ENCODE peak calls at places on chromosomes 1 and 21, in seven cellular contexts. One of them, this sample, is unnamed.
A peak's percentile ranks its signal among the peaks of the same experiment; 100 is the strongest.

GRCh38 chr1:232267092-232267836 is 362.7 kb downstream of the SIPA1L2 start:
- DNase-seq in skeletal muscle cell: no peak
- DNase-seq in epithelial cell of esophagus: peak; percentile 28
- DNase-seq in AG08395: no peak
- DNase-seq in GM12878: no peak
- DNase-seq in anterior cingulate cortex: no peak
- DNase-seq in cardiac muscle cell: no peak
- DNase-seq in this sample: no peak

GRCh38 chr1:90952906-90953305 is 68.9 kb downstream of the ZNF644 start:
- DNase-seq in skeletal muscle cell: no peak
- DNase-seq in epithelial cell of esophagus: no peak
- DNase-seq in AG08395: no peak
- DNase-seq in GM12878: no peak
- DNase-seq in anterior cingulate cortex: no peak
- DNase-seq in cardiac muscle cell: no peak
- DNase-seq in this sample: no peak

GRCh38 chr1:110462964-110463363 is 12.0 kb downstream of the PROK1 start:
- DNase-seq in skeletal muscle cell: no peak
- DNase-seq in epithelial cell of esophagus: no peak
- DNase-seq in AG08395: no peak
- DNase-seq in GM12878: no peak
- DNase-seq in anterior cingulate cortex: no peak
- DNase-seq in cardiac muscle cell: no peak
- DNase-seq in this sample: no peak

GRCh38 chr1:152786077-152786476 is at the start of gene LCE1E:
- DNase-seq in skeletal muscle cell: no peak
- DNase-seq in epithelial cell of esophagus: peak; percentile 91
- DNase-seq in AG08395: no peak
- DNase-seq in GM12878: no peak
- DNase-seq in anterior cingulate cortex: no peak
- DNase-seq in cardiac muscle cell: no peak
- DNase-seq in this sample: no peak

GRCh38 chr1:18010945-18011344 is 96.7 kb upstream of the IGSF21 start:
- DNase-seq in skeletal muscle cell: no peak
- DNase-seq in epithelial cell of esophagus: no peak
- DNase-seq in AG08395: no peak
- DNase-seq in GM12878: no peak
- DNase-seq in anterior cingulate cortex: no peak
- DNase-seq in cardiac muscle cell: peak; percentile 57
- DNase-seq in this sample: no peak

GRCh38 chr1:36457691-36458090 is 6.5 kb downstream of the MRPS15 start:
- DNase-seq in skeletal muscle cell: no peak
- DNase-seq in epithelial cell of esophagus: no peak
- DNase-seq in AG08395: no peak
- DNase-seq in GM12878: no peak
- DNase-seq in anterior cingulate cortex: no peak
- DNase-seq in cardiac muscle cell: no peak
- DNase-seq in this sample: no peak

GRCh38 chr1:110645962-110646735 is 28.6 kb downstream of the KCNA3 start:
- DNase-seq in skeletal muscle cell: peak; percentile 4
- DNase-seq in epithelial cell of esophagus: peak; percentile 61
- DNase-seq in AG08395: peak; percentile 50
- DNase-seq in GM12878: no peak
- DNase-seq in anterior cingulate cortex: no peak
- DNase-seq in cardiac muscle cell: no peak
- DNase-seq in this sample: no peak

GRCh38 chr1:186703209-186703766 is 23.1 kb upstream of the PTGS2 start:
- DNase-seq in skeletal muscle cell: no peak
- DNase-seq in epithelial cell of esophagus: no peak
- DNase-seq in AG08395: no peak
- DNase-seq in GM12878: no peak
- DNase-seq in anterior cingulate cortex: no peak
- DNase-seq in cardiac muscle cell: no peak
- DNase-seq in this sample: no peak

GRCh38 chr21:29670228-29670627 is 269.6 kb downstream of the GRIK1 start:
- DNase-seq in skeletal muscle cell: no peak
- DNase-seq in epithelial cell of esophagus: no peak
- DNase-seq in AG08395: no peak
- DNase-seq in GM12878: no peak
- DNase-seq in anterior cingulate cortex: no peak
- DNase-seq in cardiac muscle cell: no peak
- DNase-seq in this sample: no peak

GRCh38 chr1:85579619-85580018 is 942 bp upstream of the CCN1 start:
- DNase-seq in skeletal muscle cell: no peak
- DNase-seq in epithelial cell of esophagus: no peak
- DNase-seq in AG08395: peak; percentile 44
- DNase-seq in GM12878: no peak
- DNase-seq in anterior cingulate cortex: no peak
- DNase-seq in cardiac muscle cell: no peak
- DNase-seq in this sample: no peak

This sample was measured in amygdala.